ENCODE peak calls at places on chromosomes 3 and 15, in eight cellular contexts. G is transverse colon, Z is breast epithelium, Y is GM12891, Q is GM23338, E is HL-60, D is HepG2, M is suprapubic skin. S is an unnamed sample.

GRCh38 chr3:178508443-178508825 is 27.8 kb upstream of the KCNMB2 start:
- DNase-seq in G (no peak), Z (no peak), Y (no peak), Q (no peak), E (no peak), D (no peak), M (no peak), S (no peak)

GRCh38 chr3:147582642-147583041 is 173.5 kb downstream of the ZIC1 start:
- DNase-seq in G (no peak), Z (no peak), Y (no peak), Q (no peak), E (no peak), D (no peak), M (no peak), S (no peak)

GRCh38 chr15:63112871-63113270 is 8.8 kb upstream of the LACTB start:
- DNase-seq in G (no peak), Z (no peak), Y (no peak), Q (no peak), E (no peak), D (no peak), M (no peak), S (no peak)

GRCh38 chr15:63407612-63408011 is 26.0 kb upstream of the CA12 start:
- DNase-seq in G (no peak), Z (no peak), Y (no peak), Q (no peak), E (no peak), D (no peak), M (no peak), S (peak)

GRCh38 chr3:19229086-19229485 is 80.8 kb downstream of the KCNH8 start:
- DNase-seq in G (no peak), Z (no peak), Y (no peak), Q (no peak), E (peak), D (no peak), M (no peak), S (no peak)

GRCh38 chr15:70355275-70355795 is 257.6 kb upstream of the TLE3 start:
- DNase-seq in G (no peak), Z (no peak), Y (no peak), Q (no peak), E (no peak), D (no peak), M (no peak), S (no peak)

GRCh38 chr3:127005864-127006500 is 23.1 kb downstream of the PLXNA1 start:
- DNase-seq in G (no peak), Z (no peak), Y (no peak), Q (no peak), E (no peak), D (no peak), M (no peak), S (no peak)

GRCh38 chr15:98888839-98889479 is 118.6 kb downstream of the PGPEP1L start:
- DNase-seq in G (no peak), Z (no peak), Y (no peak), Q (no peak), E (no peak), D (no peak), M (no peak), S (no peak)

GRCh38 chr3:100561459-100562158 is 47.8 kb upstream of the ADGRG7 start:
- DNase-seq in G (no peak), Z (no peak), Y (no peak), Q (peak), E (no peak), D (no peak), M (peak), S (peak)

GRCh38 chr3:126245811-126246727 is 65.7 kb upstream of the ALDH1L1 start:
- DNase-seq in G (peak), Z (no peak), Y (no peak), Q (peak), E (peak), D (peak), M (no peak), S (no peak)

GRCh38 chr15:85019815-85020590 is 38.3 kb downstream of the PDE8A start:
- DNase-seq in G (no peak), Z (no peak), Y (no peak), Q (no peak), E (no peak), D (no peak), M (no peak), S (no peak)

GRCh38 chr3:186099178-186099577 is 9.7 kb downstream of the ETV5 start:
- DNase-seq in G (peak), Z (no peak), Y (no peak), Q (no peak), E (no peak), D (no peak), M (no peak), S (peak)

GRCh38 chr3:51382076-51382745 is 2.9 kb upstream of the MANF start:
- DNase-seq in G (no peak), Z (no peak), Y (no peak), Q (peak), E (no peak), D (no peak), M (peak), S (no peak)

GRCh38 chr3:178967184-178967532 is 104.5 kb downstream of the ZMAT3 start:
- DNase-seq in G (no peak), Z (no peak), Y (no peak), Q (no peak), E (no peak), D (no peak), M (no peak), S (no peak)

GRCh38 chr15:69319384-69320375 is 21.0 kb downstream of the PAQR5 start:
- DNase-seq in G (no peak), Z (no peak), Y (no peak), Q (no peak), E (peak), D (no peak), M (no peak), S (no peak)

GRCh38 chr3:72699631-72700030 is 148.6 kb downstream of the SHQ1 start:
- DNase-seq in G (no peak), Z (no peak), Y (no peak), Q (no peak), E (no peak), D (no peak), M (no peak), S (peak)

GRCh38 chr3:63931290-63931689 is 19.1 kb upstream of the SCAANT1 start:
- DNase-seq in G (no peak), Z (no peak), Y (no peak), Q (peak), E (no peak), D (no peak), M (no peak), S (no peak)

GRCh38 chr3:79354179-79354688 is 413.6 kb downstream of the ROBO1 start:
- DNase-seq in G (no peak), Z (no peak), Y (no peak), Q (no peak), E (peak), D (no peak), M (no peak), S (no peak)

GRCh38 chr15:59279023-59279422 is 72.4 kb downstream of the LDHAL6B start:
- DNase-seq in G (no peak), Z (no peak), Y (no peak), Q (no peak), E (no peak), D (peak), M (no peak), S (no peak)

GRCh38 chr3:65080432-65080831 is 392.6 kb upstream of the ADAMTS9 start:
- DNase-seq in G (no peak), Z (no peak), Y (no peak), Q (peak), E (no peak), D (no peak), M (no peak), S (no peak)

GRCh38 chr15:75661041-75661778 is 13.5 kb downstream of the SNX33 start:
- DNase-seq in G (peak), Z (peak), Y (no peak), Q (peak), E (no peak), D (peak), M (peak), S (no peak)

GRCh38 chr15:68303134-68303533 is 25.6 kb downstream of the FEM1B start:
- DNase-seq in G (no peak), Z (no peak), Y (no peak), Q (no peak), E (no peak), D (no peak), M (no peak), S (no peak)

GRCh38 chr15:66323312-66323928 is 30.1 kb downstream of the DIS3L start:
- DNase-seq in G (no peak), Z (no peak), Y (no peak), Q (peak), E (no peak), D (no peak), M (no peak), S (no peak)
- TF ChIP-seq POLR2AphosphoS5 in G (no peak), Z (no peak), Y (no peak), Q (no peak), E (no peak), D (no peak), M (no peak), S (no peak)

DNA sequence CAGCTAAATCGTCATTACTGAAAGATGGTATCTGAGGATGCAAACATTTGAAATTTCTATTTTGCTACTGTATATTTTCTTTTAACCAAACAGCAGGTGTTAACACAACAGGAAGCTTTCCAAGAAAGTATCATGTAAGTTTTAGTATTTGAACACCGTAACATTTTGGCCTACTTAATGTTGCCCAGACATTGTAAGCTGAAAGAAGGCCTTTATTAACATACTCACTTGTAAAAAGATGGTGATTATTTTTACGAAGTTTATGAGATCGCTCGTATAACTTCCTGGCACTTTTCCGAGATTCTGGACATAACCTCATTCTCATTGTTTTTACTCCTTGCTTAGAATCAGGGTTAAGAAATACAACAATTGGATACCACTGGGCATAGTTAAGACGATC is 95.7 kb downstream of the TJP1 start:
- DNase-seq in G (no peak), Z (no peak), Y (no peak), Q (no peak), E (no peak), D (no peak), M (no peak), S (no peak)
- TF ChIP-seq POLR2AphosphoS5 in G (no peak), Z (no peak), Y (no peak), Q (no peak), E (no peak), D (no peak), M (no peak), S (no peak)

DNA sequence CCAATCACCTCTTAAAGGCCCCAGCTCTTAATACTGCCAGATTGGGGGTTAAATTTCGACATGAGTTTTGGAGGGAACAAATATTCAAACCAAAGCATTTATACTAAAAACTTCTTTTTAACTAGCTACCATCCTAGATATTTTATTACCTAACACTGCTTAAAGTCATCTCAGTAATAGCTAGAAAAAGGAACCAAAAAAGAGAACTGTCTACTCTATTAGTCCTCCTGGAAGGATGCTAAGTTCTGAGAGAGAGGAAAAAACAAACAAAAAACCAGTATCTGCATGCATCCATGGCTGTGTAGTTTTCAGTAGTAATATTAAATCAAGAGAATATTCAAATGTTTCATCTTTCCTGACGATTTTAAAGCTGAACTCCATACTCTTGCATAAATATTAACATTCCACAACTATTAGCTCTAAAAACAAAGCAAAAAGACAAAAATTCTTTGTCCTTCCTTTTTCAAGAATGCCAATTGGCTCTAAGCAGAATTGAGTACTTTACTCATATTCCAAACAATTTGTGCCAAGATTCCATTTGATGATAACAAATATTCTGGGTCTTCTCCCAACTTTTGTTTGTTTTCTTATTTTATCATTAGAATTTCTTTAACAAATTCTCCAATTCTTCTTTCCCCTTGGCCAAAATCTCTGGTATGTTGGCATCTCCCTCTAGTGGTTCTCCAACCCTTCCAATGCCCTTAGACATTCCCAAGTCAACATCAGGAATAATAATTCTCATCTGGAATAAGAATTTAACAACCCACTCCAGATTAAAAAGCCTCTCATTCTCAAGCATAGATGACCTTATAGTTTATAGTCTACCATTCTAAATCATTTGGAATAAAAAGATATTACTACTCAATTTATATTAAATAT is 5.5 kb downstream of the CPOX start:
- DNase-seq in G (no peak), Z (no peak), Y (no peak), Q (no peak), E (no peak), D (no peak), M (no peak), S (no peak)
- TF ChIP-seq POLR2AphosphoS5 in G (no peak), Z (no peak), Y (no peak), Q (no peak), E (no peak), D (no peak), M (no peak), S (no peak)

GRCh38 chr3:39177708-39178332 is 14.6 kb downstream of the XIRP1 start:
- DNase-seq in G (peak), Z (peak), Y (peak), Q (peak), E (peak), D (peak), M (peak), S (peak)

GRCh38 chr3:39180546-39181346 is 11.6 kb downstream of the XIRP1 start:
- DNase-seq in G (peak), Z (peak), Y (peak), Q (peak), E (peak), D (peak), M (peak), S (no peak)

GRCh38 chr3:39180183-39180545 is 12.2 kb downstream of the XIRP1 start:
- DNase-seq in G (no peak), Z (no peak), Y (no peak), Q (no peak), E (no peak), D (no peak), M (no peak), S (no peak)

GRCh38 chr3:39176025-39176714 is 16.2 kb downstream of the XIRP1 start:
- DNase-seq in G (no peak), Z (no peak), Y (no peak), Q (no peak), E (no peak), D (no peak), M (no peak), S (no peak)

GRCh38 chr3:39178553-39178952 is 13.8 kb downstream of the XIRP1 start:
- DNase-seq in G (no peak), Z (no peak), Y (no peak), Q (no peak), E (no peak), D (no peak), M (no peak), S (no peak)
- TF ChIP-seq POLR2AphosphoS5 in G (no peak), Z (no peak), Y (no peak), Q (no peak), E (no peak), D (no peak), M (no peak), S (no peak)

DNA sequence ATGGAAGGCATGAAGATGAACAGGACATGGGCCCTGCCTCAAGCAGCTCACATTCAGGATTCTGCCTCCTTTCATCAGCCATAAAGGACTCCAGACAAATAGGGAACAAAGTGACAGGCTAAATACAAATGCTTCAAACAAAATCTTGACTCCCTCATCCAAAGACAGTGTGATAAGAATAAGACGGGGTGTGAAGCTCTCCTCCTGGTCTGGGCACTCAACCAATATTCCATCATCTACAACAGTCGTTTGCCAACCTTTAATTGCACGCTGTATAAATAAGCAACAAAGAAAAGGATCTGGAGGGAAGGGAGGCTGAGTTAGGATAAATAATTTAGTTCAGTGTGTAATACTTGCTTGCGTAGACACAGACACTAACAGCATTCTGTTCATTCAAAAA is 5.4 kb downstream of the CCDC54 start:
- DNase-seq in G (no peak), Z (no peak), Y (no peak), Q (no peak), E (no peak), D (no peak), M (no peak), S (no peak)
- TF ChIP-seq POLR2AphosphoS5 in G (no peak), Z (no peak), Y (no peak), Q (no peak), E (no peak), D (no peak), M (no peak), S (no peak)

S was measured in SK-N-MC.